ENCODE peak calls at places on chromosome 10, in five cellular contexts. G is fibroblast of mammary gland; K is naive thymus-derived CD4-positive, alpha-beta T cell; J is transverse colon; M is adrenal gland. R is an unnamed sample.

GRCh38 chr10:132670546-132670945 is 115.4 kb downstream of the NKX6-2 start:
- DNase-seq in M (no peak), J (no peak), G (no peak), K (no peak), R (peak; percentile 1)

GRCh38 chr10:34102917-34103506 is 712.1 kb downstream of the PARD3 start:
- DNase-seq in G (peak; percentile 92), M (no peak), J (no peak), K (no peak), R (no peak)

GRCh38 chr10:34612446-34612845 is 202.7 kb downstream of the PARD3 start:
- DNase-seq in K (no peak), M (no peak), J (no peak), G (no peak), R (no peak)

GRCh38 chr10:6201511-6201975 is 1.2 kb upstream of the PFKFB3 start:
- DNase-seq in J (peak; percentile 80), G (peak; percentile 31), K (peak; percentile 84), M (peak; percentile 81), R (peak; percentile 70)

GRCh38 chr10:99358101-99358500 is 28.9 kb downstream of the CNNM1 start:
- DNase-seq in J (no peak), G (no peak), K (no peak), M (no peak), R (no peak)

GRCh38 chr10:118543714-118544400 is 51.6 kb downstream of the PRLHR start:
- DNase-seq in M (peak; percentile 57), G (peak; percentile 62), K (peak; percentile 18), J (peak; percentile 41), R (no peak)

GRCh38 chr10:73781879-73782748 is at the start of gene CHCHD1:
- DNase-seq in M (peak; percentile 94), G (peak; percentile 85), J (peak; percentile 94), K (peak; percentile 86), R (peak; percentile 92)

GRCh38 chr10:122471531-122472177 is 10.3 kb downstream of the HTRA1 start:
- DNase-seq in K (no peak), M (no peak), G (peak; percentile 70), J (no peak), R (no peak)

GRCh38 chr10:129711261-129711660 is 244.2 kb downstream of the MGMT start:
- DNase-seq in K (no peak), M (no peak), J (no peak), G (no peak), R (no peak)

GRCh38 chr10:77637986-77638765 is 568 bp upstream of the KCNMA1 start:
- DNase-seq in K (no peak), G (no peak), M (no peak), J (peak; percentile 31), R (no peak)

GRCh38 chr10:129063212-129063611 is 403.8 kb upstream of the MGMT start:
- DNase-seq in G (no peak), K (no peak), M (no peak), J (no peak), R (no peak)

GRCh38 chr10:60044221-60044620 is 137.9 kb upstream of the CCDC6 start:
- DNase-seq in M (no peak), G (peak; percentile 24), K (no peak), J (no peak), R (no peak)

GRCh38 chr10:15224948-15225347 is 56.5 kb upstream of the NMT2 start:
- DNase-seq in M (no peak), G (no peak), K (no peak), J (no peak), R (no peak)

GRCh38 chr10:113563306-113564088 is 10.6 kb downstream of the HABP2 start:
- DNase-seq in G (peak; percentile 58), J (peak; percentile 81), M (peak; percentile 81), K (peak; percentile 54), R (peak; percentile 74)

GRCh38 chr10:98170249-98171117 is 36.0 kb downstream of the R3HCC1L start:
- DNase-seq in K (no peak), G (peak; percentile 59), J (peak; percentile 38), M (peak; percentile 54), R (no peak)

GRCh38 chr10:36181421-36181820 is 539.3 kb upstream of the FZD8 start:
- DNase-seq in M (no peak), K (no peak), J (no peak), G (peak; percentile 73), R (no peak)

DNA sequence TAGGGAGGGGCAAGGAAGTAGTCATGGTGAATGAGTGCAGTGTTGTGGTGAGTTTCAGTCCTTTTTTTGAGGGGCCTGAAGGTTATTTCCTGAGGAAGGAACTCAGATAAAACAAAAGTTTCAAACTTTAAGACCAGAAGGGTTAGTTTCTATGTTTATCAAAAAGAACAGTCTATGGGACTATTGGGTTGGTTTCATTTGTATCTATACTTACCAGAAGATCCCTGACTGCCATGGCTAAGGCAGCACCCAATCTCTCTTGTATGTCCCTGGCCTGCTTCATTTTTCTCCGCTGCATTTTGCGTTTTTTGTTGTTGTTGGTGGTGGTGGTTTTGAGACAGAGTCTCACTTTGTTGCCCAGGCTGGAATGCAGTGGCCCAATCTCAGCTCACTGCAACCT is 19.3 kb upstream of the GAD2 start:
- DNase-seq in J (no peak), M (no peak), K (no peak), G (no peak), R (no peak)
- H3K4me3 ChIP-seq in J (no peak overlapping the region), M (no peak overlapping the region), K (no peak overlapping the region), G (no peak overlapping the region), R (no peak overlapping the region)

GRCh38 chr10:103492655-103493261 is 747 bp upstream of the NEURL1 start:
- DNase-seq in K (no peak), J (no peak), M (no peak), G (no peak), R (no peak)
- H3K4me3 ChIP-seq in K (peak overlapping the region; percentile 42), J (no peak overlapping the region), M (no peak overlapping the region), G (no peak overlapping the region), R (peak overlapping the region; percentile 70)

DNA sequence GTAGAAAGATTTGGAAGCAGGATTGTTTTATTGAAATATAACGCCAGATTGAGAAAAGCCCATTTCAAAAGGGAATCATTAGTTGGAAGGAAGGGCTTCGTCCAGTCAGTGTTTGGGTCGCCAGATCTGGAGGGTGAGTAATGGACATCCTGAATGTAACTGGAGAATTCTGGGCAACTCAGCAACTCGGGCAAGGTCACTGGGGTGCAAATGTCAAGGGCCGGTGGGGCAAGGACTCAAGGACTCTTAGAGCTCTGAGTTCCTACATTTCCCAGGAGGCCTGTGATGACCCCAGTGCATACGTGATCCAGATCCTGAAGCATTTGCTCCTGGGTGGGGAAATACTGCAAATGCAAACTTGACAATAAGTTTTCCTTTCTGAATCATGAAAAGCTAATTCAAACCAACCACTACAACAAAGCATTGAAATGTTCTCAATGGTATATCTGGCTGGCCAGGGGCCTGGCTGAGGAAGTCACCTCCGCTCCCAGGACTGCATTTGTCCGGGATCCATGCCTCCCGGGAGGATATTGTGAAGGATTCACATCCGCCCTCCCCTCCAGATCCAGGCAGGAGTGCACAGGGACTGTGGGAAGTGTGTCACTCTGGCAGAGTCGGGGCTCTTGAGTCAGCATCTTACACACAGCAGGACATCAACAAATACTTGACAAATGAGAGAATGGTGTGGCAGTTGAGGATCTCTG is 164.0 kb downstream of the FANK1 start:
- DNase-seq in J (no peak), M (peak; percentile 57), G (peak; percentile 96), K (no peak), R (no peak)
- H3K4me3 ChIP-seq in J (no peak overlapping the region), M (no peak overlapping the region), G (no peak overlapping the region), K (no peak overlapping the region), R (no peak overlapping the region)

GRCh38 chr10:102344067-102344466 is 51.4 kb upstream of the NFKB2 start:
- DNase-seq in J (no peak), K (no peak), G (peak; percentile 62), M (peak; percentile 2), R (no peak)

GRCh38 chr10:102341038-102341688 is 54.3 kb upstream of the NFKB2 start:
- DNase-seq in G (peak; percentile 56), M (no peak), J (no peak), K (no peak), R (no peak)

GRCh38 chr10:102342958-102343357 is 52.5 kb upstream of the NFKB2 start:
- DNase-seq in M (no peak), K (no peak), G (peak; percentile 83), J (no peak), R (no peak)

GRCh38 chr10:102347236-102347828 is 48.2 kb upstream of the NFKB2 start:
- DNase-seq in G (peak; percentile 53), M (peak; percentile 74), J (peak; percentile 30), K (no peak), R (peak; percentile 41)

GRCh38 chr10:102342462-102342861 is 53.0 kb upstream of the NFKB2 start:
- DNase-seq in K (no peak), J (no peak), G (no peak), M (no peak), R (no peak)
- H3K4me3 ChIP-seq in K (no peak overlapping the region), J (no peak overlapping the region), G (no peak overlapping the region), M (no peak overlapping the region), R (no peak overlapping the region)